ENCODE peak calls at places on chromosomes 16 and 17, in nine cellular contexts. One of them, this sample, is unnamed.

GRCh38 chr17:20927586-20927985 is 115.2 kb downstream of the USP22 start:
- DNase-seq in A549: no peak
- DNase-seq in endothelial cell of umbilical vein: no peak
- DNase-seq in right lobe of liver: no peak
- DNase-seq in Peyer's patch: no peak
- DNase-seq in heart left ventricle: no peak
- DNase-seq in ovary: no peak
- DNase-seq in sigmoid colon: no peak
- DNase-seq in prostate gland: no peak
- DNase-seq in this sample: no peak

GRCh38 chr16:83849434-83849833 is 41.7 kb downstream of the HSBP1 start:
- DNase-seq in sigmoid colon: no peak
- DNase-seq in Peyer's patch: no peak
- DNase-seq in prostate gland: no peak
- DNase-seq in heart left ventricle: peak; percentile 31
- DNase-seq in ovary: no peak
- DNase-seq in A549: no peak
- DNase-seq in endothelial cell of umbilical vein: no peak
- DNase-seq in right lobe of liver: no peak
- DNase-seq in this sample: no peak

GRCh38 chr17:7043544-7044268 is at the start of gene SLC16A11:
- DNase-seq in right lobe of liver: peak; percentile 69
- DNase-seq in heart left ventricle: peak; percentile 41
- DNase-seq in Peyer's patch: peak; percentile 61
- DNase-seq in A549: no peak
- DNase-seq in prostate gland: no peak
- DNase-seq in ovary: no peak
- DNase-seq in sigmoid colon: no peak
- DNase-seq in endothelial cell of umbilical vein: peak; percentile 42
- DNase-seq in this sample: no peak

GRCh38 chr17:71502443-71502842 is 618.4 kb upstream of the SOX9 start:
- DNase-seq in endothelial cell of umbilical vein: no peak
- DNase-seq in right lobe of liver: no peak
- DNase-seq in ovary: no peak
- DNase-seq in prostate gland: no peak
- DNase-seq in A549: no peak
- DNase-seq in sigmoid colon: no peak
- DNase-seq in heart left ventricle: no peak
- DNase-seq in Peyer's patch: no peak
- DNase-seq in this sample: no peak

GRCh38 chr16:3444032-3444388 is 530 bp downstream of the NAA60 start:
- DNase-seq in right lobe of liver: no peak
- DNase-seq in heart left ventricle: no peak
- DNase-seq in ovary: no peak
- DNase-seq in Peyer's patch: no peak
- DNase-seq in A549: no peak
- DNase-seq in sigmoid colon: no peak
- DNase-seq in prostate gland: no peak
- DNase-seq in endothelial cell of umbilical vein: peak; percentile 87
- DNase-seq in this sample: no peak

GRCh38 chr17:82232322-82232785 is 3.5 kb downstream of the SLC16A3 start:
- DNase-seq in endothelial cell of umbilical vein: no peak
- DNase-seq in right lobe of liver: no peak
- DNase-seq in prostate gland: no peak
- DNase-seq in sigmoid colon: peak; percentile 79
- DNase-seq in heart left ventricle: no peak
- DNase-seq in Peyer's patch: no peak
- DNase-seq in ovary: peak; percentile 66
- DNase-seq in A549: no peak
- DNase-seq in this sample: no peak

GRCh38 chr17:31487063-31487647 is 95.7 kb downstream of the RAB11FIP4 start:
- DNase-seq in Peyer's patch: no peak
- DNase-seq in right lobe of liver: no peak
- DNase-seq in sigmoid colon: no peak
- DNase-seq in ovary: no peak
- DNase-seq in prostate gland: no peak
- DNase-seq in A549: no peak
- DNase-seq in endothelial cell of umbilical vein: no peak
- DNase-seq in heart left ventricle: no peak
- DNase-seq in this sample: no peak

GRCh38 chr17:40109471-40109824 is 9.1 kb upstream of the NR1D1 start:
- DNase-seq in endothelial cell of umbilical vein: peak; percentile 59
- DNase-seq in right lobe of liver: no peak
- DNase-seq in prostate gland: no peak
- DNase-seq in heart left ventricle: no peak
- DNase-seq in ovary: peak; percentile 20
- DNase-seq in Peyer's patch: no peak
- DNase-seq in sigmoid colon: peak; percentile 52
- DNase-seq in A549: no peak
- DNase-seq in this sample: no peak

GRCh38 chr17:43018008-43018853 is 4.0 kb downstream of the VAT1 start:
- DNase-seq in endothelial cell of umbilical vein: no peak
- DNase-seq in Peyer's patch: no peak
- DNase-seq in A549: no peak
- DNase-seq in sigmoid colon: no peak
- DNase-seq in ovary: no peak
- DNase-seq in prostate gland: no peak
- DNase-seq in heart left ventricle: no peak
- DNase-seq in right lobe of liver: peak; percentile 44
- DNase-seq in this sample: no peak

GRCh38 chr16:11315499-11315898 is 29.8 kb upstream of the RMI2 start:
- DNase-seq in sigmoid colon: no peak
- DNase-seq in endothelial cell of umbilical vein: no peak
- DNase-seq in heart left ventricle: no peak
- DNase-seq in Peyer's patch: no peak
- DNase-seq in prostate gland: no peak
- DNase-seq in ovary: no peak
- DNase-seq in right lobe of liver: no peak
- DNase-seq in A549: no peak
- DNase-seq in this sample: no peak

GRCh38 chr17:68733241-68734176 is 132.3 kb upstream of the FAM20A start:
- DNase-seq in sigmoid colon: no peak
- DNase-seq in endothelial cell of umbilical vein: peak; percentile 66
- DNase-seq in heart left ventricle: peak; percentile 23
- DNase-seq in right lobe of liver: no peak
- DNase-seq in Peyer's patch: no peak
- DNase-seq in prostate gland: no peak
- DNase-seq in A549: no peak
- DNase-seq in ovary: peak; percentile 37
- DNase-seq in this sample: no peak
- H3K4me3 ChIP-seq in sigmoid colon: no peak overlapping the region
- H3K4me3 ChIP-seq in endothelial cell of umbilical vein: no peak overlapping the region
- H3K4me3 ChIP-seq in heart left ventricle: no peak overlapping the region
- H3K4me3 ChIP-seq in right lobe of liver: no peak overlapping the region
- H3K4me3 ChIP-seq in Peyer's patch: no peak overlapping the region
- H3K4me3 ChIP-seq in prostate gland: no peak overlapping the region
- H3K4me3 ChIP-seq in A549: no peak overlapping the region
- H3K4me3 ChIP-seq in ovary: no peak overlapping the region
- H3K4me3 ChIP-seq in this sample: no peak overlapping the region

GRCh38 chr16:73323880-73324279 is 276.0 kb upstream of the ZFHX3 start:
- DNase-seq in prostate gland: peak; percentile 6
- DNase-seq in endothelial cell of umbilical vein: no peak
- DNase-seq in right lobe of liver: no peak
- DNase-seq in heart left ventricle: peak; percentile 22
- DNase-seq in ovary: no peak
- DNase-seq in sigmoid colon: no peak
- DNase-seq in A549: no peak
- DNase-seq in Peyer's patch: no peak
- DNase-seq in this sample: no peak

GRCh38 chr16:73326770-73327470 is 279.0 kb upstream of the ZFHX3 start:
- DNase-seq in ovary: no peak
- DNase-seq in A549: no peak
- DNase-seq in heart left ventricle: no peak
- DNase-seq in Peyer's patch: no peak
- DNase-seq in sigmoid colon: no peak
- DNase-seq in prostate gland: no peak
- DNase-seq in right lobe of liver: no peak
- DNase-seq in endothelial cell of umbilical vein: no peak
- DNase-seq in this sample: no peak

GRCh38 chr16:73326221-73326620 is 278.3 kb upstream of the ZFHX3 start:
- DNase-seq in heart left ventricle: no peak
- DNase-seq in A549: no peak
- DNase-seq in ovary: no peak
- DNase-seq in sigmoid colon: no peak
- DNase-seq in endothelial cell of umbilical vein: no peak
- DNase-seq in right lobe of liver: no peak
- DNase-seq in prostate gland: no peak
- DNase-seq in Peyer's patch: no peak
- DNase-seq in this sample: no peak

DNA sequence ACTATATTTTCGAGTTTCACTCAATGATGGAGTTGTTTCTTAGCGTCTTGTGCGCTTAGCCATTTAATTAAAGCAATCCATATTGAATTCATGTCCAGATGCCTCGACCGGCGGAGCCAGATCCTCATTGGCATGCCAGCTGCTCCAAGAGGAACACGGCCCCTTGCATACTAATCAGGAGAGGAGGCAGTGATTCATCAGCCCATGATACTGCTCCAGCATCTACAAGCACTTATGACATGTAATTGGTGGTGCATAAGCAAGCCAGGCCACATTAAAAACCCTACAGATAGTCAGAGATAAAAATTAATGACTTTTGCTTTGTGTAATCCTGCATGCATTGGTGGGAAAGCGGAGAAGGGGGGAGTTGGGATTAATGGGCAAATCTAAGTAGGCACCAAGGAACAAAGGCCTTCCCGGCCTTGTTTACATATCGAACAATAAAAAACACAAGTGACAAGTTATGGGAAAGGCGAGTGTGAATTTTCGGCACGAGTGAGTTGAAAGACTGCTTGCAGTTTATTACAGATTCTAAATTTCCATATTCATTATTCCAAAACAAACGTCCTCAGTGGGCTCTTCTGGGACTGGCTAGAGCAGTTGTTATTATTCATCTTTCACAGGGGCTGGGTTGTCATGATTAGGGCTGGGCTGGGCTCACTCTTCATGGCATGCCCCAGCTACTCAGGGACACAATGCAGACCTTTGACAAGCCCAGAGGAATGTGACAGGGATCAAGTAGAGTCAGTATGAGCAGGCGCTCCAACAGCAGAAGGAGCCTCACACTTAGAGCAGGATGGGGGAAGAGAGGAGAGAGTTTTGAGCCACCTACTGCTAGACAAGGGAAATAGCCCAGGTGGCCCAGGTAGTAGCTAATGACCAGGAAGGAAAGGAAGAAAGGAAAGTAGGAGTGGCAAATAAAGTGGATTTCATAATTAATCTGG is 281.7 kb upstream of the ZFHX3 start:
- DNase-seq in ovary: no peak
- DNase-seq in endothelial cell of umbilical vein: no peak
- DNase-seq in heart left ventricle: no peak
- DNase-seq in sigmoid colon: no peak
- DNase-seq in right lobe of liver: no peak
- DNase-seq in Peyer's patch: no peak
- DNase-seq in prostate gland: no peak
- DNase-seq in A549: no peak
- DNase-seq in this sample: no peak
- TF ChIP-seq CTCF in ovary: no peak
- TF ChIP-seq CTCF in endothelial cell of umbilical vein: no peak
- TF ChIP-seq CTCF in heart left ventricle: no peak
- TF ChIP-seq CTCF in sigmoid colon: no peak
- TF ChIP-seq CTCF in right lobe of liver: no peak
- TF ChIP-seq CTCF in Peyer's patch: peak; percentile 31
- TF ChIP-seq CTCF in prostate gland: no peak
- TF ChIP-seq CTCF in A549: no peak
- TF ChIP-seq CTCF in this sample: no peak

GRCh38 chr17:8965394-8966168 is at the start of gene PIK3R5:
- DNase-seq in right lobe of liver: peak; percentile 78
- DNase-seq in endothelial cell of umbilical vein: no peak
- DNase-seq in ovary: no peak
- DNase-seq in A549: no peak
- DNase-seq in prostate gland: no peak
- DNase-seq in heart left ventricle: peak; percentile 21
- DNase-seq in sigmoid colon: no peak
- DNase-seq in Peyer's patch: peak; percentile 74
- DNase-seq in this sample: no peak
- TF ChIP-seq POLR2A in right lobe of liver: peak; percentile 35
- TF ChIP-seq POLR2A in endothelial cell of umbilical vein: no peak
- TF ChIP-seq POLR2A in ovary: no peak
- TF ChIP-seq POLR2A in A549: no peak
- TF ChIP-seq POLR2A in prostate gland: no peak
- TF ChIP-seq POLR2A in heart left ventricle: no peak
- TF ChIP-seq POLR2A in sigmoid colon: no peak
- TF ChIP-seq POLR2A in Peyer's patch: no peak
- TF ChIP-seq POLR2A in this sample: peak; percentile 63

GRCh38 chr16:77579283-77579985 is 142.9 kb upstream of the NUDT7 start:
- DNase-seq in Peyer's patch: no peak
- DNase-seq in sigmoid colon: no peak
- DNase-seq in ovary: no peak
- DNase-seq in prostate gland: no peak
- DNase-seq in right lobe of liver: no peak
- DNase-seq in heart left ventricle: no peak
- DNase-seq in endothelial cell of umbilical vein: peak; percentile 50
- DNase-seq in A549: no peak
- DNase-seq in this sample: no peak

GRCh38 chr16:77582956-77583355 is 139.4 kb upstream of the NUDT7 start:
- DNase-seq in right lobe of liver: no peak
- DNase-seq in sigmoid colon: no peak
- DNase-seq in Peyer's patch: no peak
- DNase-seq in A549: no peak
- DNase-seq in ovary: no peak
- DNase-seq in prostate gland: no peak
- DNase-seq in heart left ventricle: no peak
- DNase-seq in endothelial cell of umbilical vein: peak; percentile 42
- DNase-seq in this sample: no peak

GRCh38 chr16:77585379-77585778 is 136.9 kb upstream of the NUDT7 start:
- DNase-seq in A549: no peak
- DNase-seq in endothelial cell of umbilical vein: peak; percentile 98
- DNase-seq in sigmoid colon: no peak
- DNase-seq in ovary: no peak
- DNase-seq in prostate gland: no peak
- DNase-seq in heart left ventricle: no peak
- DNase-seq in right lobe of liver: no peak
- DNase-seq in Peyer's patch: no peak
- DNase-seq in this sample: no peak

GRCh38 chr16:77584205-77584859 is 138.0 kb upstream of the NUDT7 start:
- DNase-seq in endothelial cell of umbilical vein: peak; percentile 89
- DNase-seq in sigmoid colon: no peak
- DNase-seq in Peyer's patch: no peak
- DNase-seq in heart left ventricle: peak; percentile 19
- DNase-seq in right lobe of liver: no peak
- DNase-seq in A549: peak; percentile 43
- DNase-seq in prostate gland: peak; percentile 44
- DNase-seq in ovary: peak; percentile 25
- DNase-seq in this sample: no peak

DNA sequence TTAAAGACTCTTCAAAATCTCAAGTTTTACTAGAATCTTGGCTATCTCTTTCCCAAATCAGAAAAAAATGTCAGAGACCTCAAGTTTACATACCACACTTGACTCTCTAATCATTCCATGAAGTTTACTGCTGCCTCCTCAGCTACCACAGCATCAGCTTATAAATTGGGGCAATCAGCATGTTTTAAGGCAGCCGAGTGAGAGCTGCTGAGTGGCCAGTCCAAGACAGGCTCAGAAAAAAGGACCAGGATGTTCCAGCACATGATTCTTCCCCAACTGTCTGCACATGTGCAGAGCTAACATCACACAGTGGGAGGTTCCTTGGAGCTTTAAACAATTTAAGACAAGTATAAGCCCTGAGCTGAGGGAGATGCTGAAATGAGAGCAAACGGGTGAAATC is 140.6 kb upstream of the NUDT7 start:
- DNase-seq in prostate gland: no peak
- DNase-seq in endothelial cell of umbilical vein: no peak
- DNase-seq in sigmoid colon: no peak
- DNase-seq in right lobe of liver: no peak
- DNase-seq in A549: no peak
- DNase-seq in ovary: no peak
- DNase-seq in heart left ventricle: no peak
- DNase-seq in Peyer's patch: no peak
- DNase-seq in this sample: no peak
- H3K4me3 ChIP-seq in prostate gland: no peak overlapping the region
- H3K4me3 ChIP-seq in endothelial cell of umbilical vein: no peak overlapping the region
- H3K4me3 ChIP-seq in sigmoid colon: no peak overlapping the region
- H3K4me3 ChIP-seq in right lobe of liver: no peak overlapping the region
- H3K4me3 ChIP-seq in A549: no peak overlapping the region
- H3K4me3 ChIP-seq in ovary: no peak overlapping the region
- H3K4me3 ChIP-seq in heart left ventricle: no peak overlapping the region
- H3K4me3 ChIP-seq in Peyer's patch: no peak overlapping the region
- H3K4me3 ChIP-seq in this sample: no peak overlapping the region